ENCODE peak calls at places on chromosomes 2 and 18, in six cellular contexts. One of them, this sample, is unnamed.

GRCh38 chr2:101205521-101205998 is 47.1 kb upstream of the CNOT11 start:
- DNase-seq in BJ: no peak
- DNase-seq in BE2C: peak; percentile 30
- DNase-seq in substantia nigra: peak; percentile 6
- DNase-seq in upper lobe of right lung: no peak
- DNase-seq in HT-29: peak; percentile 80
- DNase-seq in this sample: peak; percentile 22

GRCh38 chr2:174516495-174517378 is 29.9 kb upstream of the GPR155 start:
- DNase-seq in upper lobe of right lung: no peak
- DNase-seq in BJ: no peak
- DNase-seq in substantia nigra: no peak
- DNase-seq in BE2C: no peak
- DNase-seq in HT-29: no peak
- DNase-seq in this sample: no peak

GRCh38 chr2:128494640-128495321 is 176.1 kb upstream of the HS6ST1 start:
- DNase-seq in BJ: no peak
- DNase-seq in substantia nigra: no peak
- DNase-seq in HT-29: no peak
- DNase-seq in upper lobe of right lung: peak; percentile 35
- DNase-seq in BE2C: no peak
- DNase-seq in this sample: no peak

GRCh38 chr2:37622434-37623202 is 48.8 kb downstream of the CDC42EP3 start:
- DNase-seq in BJ: no peak
- DNase-seq in substantia nigra: no peak
- DNase-seq in BE2C: no peak
- DNase-seq in HT-29: no peak
- DNase-seq in upper lobe of right lung: no peak
- DNase-seq in this sample: no peak

GRCh38 chr18:23658296-23658695 is 4.4 kb downstream of the ANKRD29 start:
- DNase-seq in substantia nigra: no peak
- DNase-seq in BE2C: no peak
- DNase-seq in HT-29: no peak
- DNase-seq in upper lobe of right lung: no peak
- DNase-seq in BJ: no peak
- DNase-seq in this sample: no peak

GRCh38 chr18:56593906-56594305 is 44.5 kb downstream of the TXNL1 start:
- DNase-seq in BE2C: no peak
- DNase-seq in HT-29: no peak
- DNase-seq in substantia nigra: no peak
- DNase-seq in BJ: no peak
- DNase-seq in upper lobe of right lung: no peak
- DNase-seq in this sample: no peak

GRCh38 chr2:18311413-18311812 is 249.0 kb downstream of the RDH14 start:
- DNase-seq in BJ: peak; percentile 95
- DNase-seq in upper lobe of right lung: no peak
- DNase-seq in HT-29: no peak
- DNase-seq in substantia nigra: no peak
- DNase-seq in BE2C: no peak
- DNase-seq in this sample: no peak

GRCh38 chr2:24667542-24667941 is 125.6 kb downstream of the PTRHD1 start:
- DNase-seq in BE2C: no peak
- DNase-seq in upper lobe of right lung: no peak
- DNase-seq in HT-29: no peak
- DNase-seq in substantia nigra: no peak
- DNase-seq in BJ: no peak
- DNase-seq in this sample: no peak

GRCh38 chr18:65752625-65753325 is 2.0 kb downstream of the CDH7 start:
- DNase-seq in substantia nigra: no peak
- DNase-seq in upper lobe of right lung: no peak
- DNase-seq in BJ: no peak
- DNase-seq in HT-29: no peak
- DNase-seq in BE2C: no peak
- DNase-seq in this sample: no peak

GRCh38 chr2:59297829-59298228 is 1056.7 kb upstream of the FANCL start:
- DNase-seq in HT-29: no peak
- DNase-seq in substantia nigra: no peak
- DNase-seq in upper lobe of right lung: no peak
- DNase-seq in BE2C: no peak
- DNase-seq in BJ: no peak
- DNase-seq in this sample: no peak

GRCh38 chr2:151905963-151906632 is 77.9 kb upstream of the ARL5A start:
- DNase-seq in BJ: no peak
- DNase-seq in upper lobe of right lung: no peak
- DNase-seq in BE2C: no peak
- DNase-seq in HT-29: no peak
- DNase-seq in substantia nigra: no peak
- DNase-seq in this sample: no peak

GRCh38 chr2:133338224-133338623 is 230.0 kb downstream of the NCKAP5 start:
- DNase-seq in substantia nigra: no peak
- DNase-seq in BE2C: no peak
- DNase-seq in BJ: no peak
- DNase-seq in HT-29: no peak
- DNase-seq in upper lobe of right lung: no peak
- DNase-seq in this sample: no peak

GRCh38 chr2:26346454-26347053 is at the start of gene ADGRF3:
- DNase-seq in BE2C: peak; percentile 75
- DNase-seq in substantia nigra: peak; percentile 13
- DNase-seq in upper lobe of right lung: peak; percentile 82
- DNase-seq in BJ: no peak
- DNase-seq in HT-29: peak; percentile 79
- DNase-seq in this sample: peak; percentile 64

This sample was measured in glutamatergic neuron.